ENCODE peak calls at places on chromosome 2, in six cellular contexts. E, W, S, V, C and H are unnamed samples.

GRCh38 chr2:50529600-50530218 is 502.2 kb downstream of the NRXN1 start:
- DNase-seq in E (no peak), W (no peak), S (peak; percentile 67), V (no peak), C (no peak), H (no peak)

GRCh38 chr2:201707753-201708152 is 9.3 kb upstream of the MPP4 start:
- DNase-seq in E (no peak), W (no peak), S (peak; percentile 64), V (no peak), C (no peak), H (no peak)

GRCh38 chr2:54479422-54479821 is 23.3 kb downstream of the SPTBN1 start:
- DNase-seq in E (no peak), W (no peak), S (peak; percentile 90), V (no peak), C (no peak), H (no peak)

GRCh38 chr2:38390941-38391340 is 13.9 kb upstream of the ATL2 start:
- DNase-seq in E (no peak), W (no peak), S (no peak), V (no peak), C (no peak), H (no peak)

GRCh38 chr2:10220516-10221391 is 82.0 kb upstream of the HPCAL1 start:
- DNase-seq in E (no peak), W (peak; percentile 13), S (peak; percentile 58), V (no peak), C (no peak), H (no peak)

GRCh38 chr2:10337449-10337848 is 34.7 kb downstream of the HPCAL1 start:
- DNase-seq in E (no peak), W (no peak), S (no peak), V (no peak), C (no peak), H (no peak)

GRCh38 chr2:176092270-176093144 is at the start of gene HOXD13:
- DNase-seq in E (peak; percentile 39), W (no peak), S (no peak), V (no peak), C (no peak), H (no peak)

GRCh38 chr2:39202639-39203369 is 41.0 kb downstream of the CDKL4 start:
- DNase-seq in E (no peak), W (no peak), S (peak; percentile 5), V (no peak), C (no peak), H (no peak)

GRCh38 chr2:34372967-34373366 is 773.9 kb upstream of the FAM98A start:
- DNase-seq in E (no peak), W (no peak), S (no peak), V (no peak), C (no peak), H (no peak)

GRCh38 chr2:42858140-42859005 is 66.0 kb upstream of the HAAO start:
- DNase-seq in E (peak; percentile 76), W (no peak), S (no peak), V (no peak), C (no peak), H (no peak)

GRCh38 chr2:216090369-216090786 is 8.7 kb downstream of the TMEM169 start:
- DNase-seq in E (no peak), W (no peak), S (no peak), V (no peak), C (no peak), H (no peak)

GRCh38 chr2:11339508-11340083 is 4.8 kb downstream of the ROCK2 start:
- DNase-seq in E (no peak), W (no peak), S (no peak), V (no peak), C (no peak), H (no peak)

GRCh38 chr2:16409006-16409390 is 256.6 kb downstream of the CYRIA start:
- DNase-seq in E (no peak), W (no peak), S (no peak), V (no peak), C (no peak), H (no peak)

GRCh38 chr2:238282861-238283738 is 5.3 kb downstream of the PER2 start:
- DNase-seq in E (no peak), W (no peak), S (no peak), V (no peak), C (no peak), H (no peak)

GRCh38 chr2:186554450-186554849 is 35.4 kb upstream of the ITGAV start:
- DNase-seq in E (no peak), W (no peak), S (no peak), V (no peak), C (no peak), H (no peak)

GRCh38 chr2:229714080-229714735 is at the start of gene DNER:
- DNase-seq in E (peak; percentile 52), W (peak; percentile 69), S (no peak), V (peak; percentile 35), C (peak; percentile 55), H (peak; percentile 52)

GRCh38 chr2:218732761-218733158 is 22.1 kb downstream of the TTLL4 start:
- DNase-seq in E (no peak), W (no peak), S (no peak), V (no peak), C (no peak), H (no peak)

GRCh38 chr2:74844752-74845151 is 10.8 kb downstream of the HK2 start:
- DNase-seq in E (no peak), W (no peak), S (no peak), V (no peak), C (no peak), H (no peak)

GRCh38 chr2:2647156-2647555 is 316.1 kb upstream of the MYT1L start:
- DNase-seq in E (no peak), W (no peak), S (no peak), V (no peak), C (no peak), H (no peak)

GRCh38 chr2:16317211-16317830 is 348.3 kb downstream of the CYRIA start:
- DNase-seq in E (no peak), W (no peak), S (no peak), V (no peak), C (no peak), H (no peak)

GRCh38 chr2:27832396-27832795 is 57.8 kb downstream of the RBKS start:
- DNase-seq in E (no peak), W (no peak), S (peak; percentile 68), V (no peak), C (no peak), H (no peak)

GRCh38 chr2:44686561-44686960 is 254.9 kb upstream of the SIX3 start:
- DNase-seq in E (no peak), W (no peak), S (peak; percentile 7), V (no peak), C (no peak), H (no peak)

GRCh38 chr2:131034122-131035051 is 58.9 kb downstream of the FAM168B start:
- DNase-seq in E (peak; percentile 46), W (no peak), S (no peak), V (no peak), C (peak; percentile 57), H (peak; percentile 32)

GRCh38 chr2:233919938-233920337 is 2.8 kb downstream of the TRPM8 start:
- DNase-seq in E (no peak), W (no peak), S (peak; percentile 30), V (no peak), C (no peak), H (no peak)

GRCh38 chr2:7012141-7012809 is 95.1 kb downstream of the RNF144A start:
- DNase-seq in E (no peak), W (no peak), S (peak; percentile 15), V (no peak), C (no peak), H (no peak)

GRCh38 chr2:9364373-9364772 is 59.0 kb downstream of the ITGB1BP1 start:
- DNase-seq in E (no peak), W (no peak), S (no peak), V (no peak), C (no peak), H (no peak)

GRCh38 chr2:105974800-105975199 is 219.3 kb downstream of the UXS1 start:
- DNase-seq in E (no peak), W (no peak), S (no peak), V (no peak), C (no peak), H (no peak)

GRCh38 chr2:105972226-105972625 is 221.9 kb downstream of the UXS1 start:
- DNase-seq in E (no peak), W (no peak), S (no peak), V (no peak), C (no peak), H (no peak)

DNA sequence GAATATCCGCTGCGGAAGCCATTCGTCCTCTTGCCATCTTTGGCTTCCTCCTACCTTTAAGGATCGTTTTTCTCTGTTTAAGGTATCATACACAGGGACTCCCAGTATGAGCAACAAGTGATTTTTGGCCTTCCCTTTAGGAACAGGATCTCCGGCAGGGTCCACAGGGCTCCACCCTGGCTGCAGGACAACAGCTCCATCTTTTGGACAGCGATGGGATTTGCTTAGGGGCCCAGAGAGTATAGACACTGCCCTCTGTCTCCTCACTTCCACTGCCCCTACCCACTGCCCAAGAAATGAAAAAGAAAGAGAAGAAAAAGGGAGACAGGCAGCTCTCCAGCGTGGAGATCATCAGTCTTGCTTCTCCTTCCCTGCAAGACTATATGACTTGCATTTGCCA is 224.5 kb downstream of the UXS1 start:
- DNase-seq in E (peak; percentile 65), W (peak; percentile 35), S (peak; percentile 7), V (no peak), C (no peak), H (peak; percentile 46)
- TF ChIP-seq CTCF in E (peak; percentile 91), W (no peak), S (peak; percentile 13), V (no peak), C (peak; percentile 35), H (peak; percentile 33)

DNA sequence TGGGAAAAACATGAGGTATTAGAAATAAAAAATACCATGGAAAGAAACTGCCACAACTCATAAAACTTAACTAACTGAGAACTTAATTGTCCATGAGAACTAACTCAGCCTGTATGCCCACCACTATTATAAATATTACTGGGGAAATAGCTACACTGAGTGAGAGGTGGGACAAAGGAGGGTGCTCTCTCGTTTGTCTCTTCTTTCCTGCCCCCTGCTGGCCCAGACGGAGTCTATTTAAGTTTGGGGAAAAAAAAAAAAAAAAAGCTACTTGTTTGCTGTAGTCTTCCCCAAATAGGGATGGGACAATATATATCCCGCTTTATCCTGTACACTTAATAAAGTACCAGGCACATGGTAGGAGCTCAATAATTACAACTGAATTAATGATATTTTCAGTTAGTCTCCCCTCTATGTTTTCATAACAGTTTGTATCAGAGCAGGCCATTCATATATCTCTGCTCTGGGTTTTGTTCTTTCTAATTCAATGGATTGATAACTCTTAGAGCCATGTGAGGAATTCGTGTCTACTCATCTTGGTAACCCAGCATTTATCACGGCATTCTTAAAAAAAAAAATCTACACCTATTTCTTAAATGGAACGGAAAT is 647.7 kb upstream of the PKDCC start:
- DNase-seq in E (peak; percentile 68), W (peak; percentile 41), S (peak; percentile 22), V (no peak), C (no peak), H (peak; percentile 43)
- TF ChIP-seq CTCF in E (peak; percentile 47), W (peak; percentile 28), S (peak; percentile 30), V (no peak), C (peak; percentile 51), H (peak; percentile 58)

DNA sequence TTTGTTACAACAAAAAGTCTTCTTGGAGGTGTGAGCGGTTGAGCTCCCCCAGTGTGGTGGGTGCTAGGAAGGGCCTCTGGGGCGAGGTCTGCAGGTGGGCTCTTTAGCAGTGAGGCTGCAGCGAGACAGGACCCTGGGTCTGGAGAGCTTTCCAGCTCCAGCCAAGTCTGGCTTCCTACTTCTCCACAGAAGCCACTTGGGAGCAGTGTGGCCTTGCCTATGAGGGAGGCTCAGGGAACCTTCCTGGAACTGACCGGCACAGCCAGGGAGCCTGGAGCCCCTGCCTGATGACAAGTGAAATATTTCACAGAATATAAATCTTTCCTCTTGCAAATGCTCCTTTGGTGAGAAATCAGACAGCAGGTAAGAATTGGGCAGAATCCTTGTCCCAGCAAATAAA is 289.6 kb upstream of the SPRED2 start:
- DNase-seq in E (peak; percentile 59), W (peak; percentile 26), S (peak; percentile 12), V (peak; percentile 28), C (no peak), H (peak; percentile 63)
- TF ChIP-seq CTCF in E (peak; percentile 53), W (no peak), S (no peak), V (peak; percentile 45), C (peak; percentile 14), H (no peak)

GRCh38 chr2:128472789-128473174 is 154.1 kb upstream of the HS6ST1 start:
- DNase-seq in E (no peak), W (no peak), S (peak; percentile 60), V (no peak), C (no peak), H (no peak)
- TF ChIP-seq CTCF in E (no peak), W (no peak), S (no peak), V (no peak), C (no peak), H (no peak)